ENCODE peak calls at places on chromosome 17, in four cellular contexts. I is K562, S is GM12878, W is HepG2. K is an unnamed sample.

GRCh38 chr17:7408341-7408740 is 696 bp downstream of the NLGN2 start:
- DNase-seq in I (no peak), S (no peak), W (no peak), K (no peak)

GRCh38 chr17:78442648-78443128 is 64.2 kb downstream of the PGS1 start:
- DNase-seq in I (no peak), S (no peak), W (no peak), K (no peak)

GRCh38 chr17:1643293-1643998 is 2.1 kb downstream of the SCARF1 start:
- DNase-seq in I (no peak), S (no peak), W (no peak), K (peak)

GRCh38 chr17:79033741-79034501 is 10.0 kb downstream of the C1QTNF1 start:
- DNase-seq in I (no peak), S (no peak), W (no peak), K (no peak)

GRCh38 chr17:77613627-77614026 is 344.9 kb upstream of the TNRC6C start:
- DNase-seq in I (no peak), S (no peak), W (no peak), K (no peak)

GRCh38 chr17:77451271-77451893 is 310.6 kb downstream of the SEC14L1 start:
- DNase-seq in I (peak), S (no peak), W (peak), K (peak)

GRCh38 chr17:55672585-55673501 is 49.8 kb downstream of the TMEM100 start:
- DNase-seq in I (no peak), S (no peak), W (no peak), K (no peak)

GRCh38 chr17:69800870-69801269 is 274.2 kb upstream of the KCNJ16 start:
- DNase-seq in I (no peak), S (no peak), W (no peak), K (no peak)

GRCh38 chr17:50147841-50148225 is 2.6 kb downstream of the PPP1R9B start:
- DNase-seq in I (no peak), S (no peak), W (peak), K (no peak)

GRCh38 chr17:28901866-28902818 is 737 bp downstream of the DHRS13 start:
- DNase-seq in I (peak), S (no peak), W (no peak), K (no peak)

GRCh38 chr17:50036455-50037320 is 19.2 kb upstream of the ITGA3 start:
- DNase-seq in I (no peak), S (no peak), W (no peak), K (no peak)

GRCh38 chr17:68711858-68712257 is 110.7 kb upstream of the FAM20A start:
- DNase-seq in I (no peak), S (no peak), W (no peak), K (no peak)

GRCh38 chr17:35683588-35683987 is 47.9 kb upstream of the RASL10B start:
- DNase-seq in I (no peak), S (no peak), W (no peak), K (no peak)

GRCh38 chr17:80259642-80260535 is 763 bp upstream of the RNF213 start:
- DNase-seq in I (peak), S (no peak), W (peak), K (peak)

GRCh38 chr17:2084129-2084765 is 29.3 kb downstream of the HIC1 start:
- DNase-seq in I (peak), S (no peak), W (no peak), K (no peak)

GRCh38 chr17:32298298-32298697 is 32.7 kb downstream of the RHBDL3 start:
- DNase-seq in I (no peak), S (no peak), W (no peak), K (no peak)

GRCh38 chr17:73203135-73203787 is 10.4 kb downstream of the COG1 start:
- DNase-seq in I (no peak), S (no peak), W (peak), K (no peak)

GRCh38 chr17:16486373-16487250 is 5.4 kb downstream of the LRRC75A start:
- DNase-seq in I (no peak), S (no peak), W (no peak), K (peak)

GRCh38 chr17:50467114-50467854 is 1.4 kb downstream of the CHAD start:
- DNase-seq in I (no peak), S (no peak), W (no peak), K (no peak)

GRCh38 chr17:46962374-46962790 is 16.7 kb downstream of the RPRML start:
- DNase-seq in I (no peak), S (no peak), W (no peak), K (no peak)

GRCh38 chr17:27978689-27979175 is 63.7 kb upstream of the NLK start:
- DNase-seq in I (no peak), S (no peak), W (no peak), K (no peak)

GRCh38 chr17:68972119-68972704 is 17.0 kb upstream of the ABCA8 start:
- DNase-seq in I (no peak), S (no peak), W (peak), K (no peak)

GRCh38 chr17:61128671-61129115 is 270.9 kb upstream of the TBX2 start:
- DNase-seq in I (no peak), S (no peak), W (no peak), K (no peak)

GRCh38 chr17:6021011-6021400 is 49.2 kb upstream of the WSCD1 start:
- DNase-seq in I (no peak), S (no peak), W (no peak), K (no peak)

GRCh38 chr17:27873746-27874145 is 19.4 kb downstream of the LYRM9 start:
- DNase-seq in I (no peak), S (no peak), W (no peak), K (no peak)

GRCh38 chr17:31674717-31675349 is 184.2 kb downstream of the COPRS start:
- DNase-seq in I (no peak), S (no peak), W (no peak), K (no peak)

GRCh38 chr17:36657763-36658490 is 56.5 kb downstream of the MRM1 start:
- DNase-seq in I (peak), S (no peak), W (no peak), K (peak)

GRCh38 chr17:42783062-42783777 is 2.8 kb downstream of the WNK4 start:
- DNase-seq in I (no peak), S (no peak), W (no peak), K (no peak)

GRCh38 chr17:31499771-31500554 is 108.5 kb downstream of the RAB11FIP4 start:
- DNase-seq in I (no peak), S (no peak), W (peak), K (peak)

DNA sequence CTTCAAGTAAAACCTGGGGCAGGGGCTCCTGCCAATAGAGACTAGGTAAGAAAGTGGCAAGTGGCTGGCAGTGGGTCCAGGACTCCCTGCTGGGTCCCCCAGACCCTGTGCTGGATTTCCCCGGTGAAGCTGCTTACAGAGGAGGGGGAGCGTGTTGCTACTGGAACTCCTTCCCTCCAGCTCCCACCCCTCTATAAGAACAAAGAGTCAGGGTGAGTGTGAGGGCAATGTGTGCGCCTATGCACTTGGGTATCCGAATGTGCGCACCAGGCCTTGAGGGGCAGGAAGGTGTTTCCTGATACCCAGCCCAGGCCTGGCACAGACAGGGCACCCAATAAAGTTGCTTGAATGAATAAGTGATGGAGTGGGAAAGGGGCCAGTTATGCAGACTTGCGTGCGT is 11.8 kb downstream of the NEUROD2 start:
- DNase-seq in I (no peak), S (no peak), W (no peak), K (peak)
- H3K4me3 ChIP-seq in I (no peak), S (no peak), W (no peak), K (no peak)

GRCh38 chr17:41141361-41141760 is 1.0 kb upstream of the KRTAP4-6 start:
- DNase-seq in I (no peak), S (no peak), W (no peak), K (no peak)
- TF ChIP-seq ATF2 in I (no peak), S (no peak), W (no peak), K (no peak)

DNA sequence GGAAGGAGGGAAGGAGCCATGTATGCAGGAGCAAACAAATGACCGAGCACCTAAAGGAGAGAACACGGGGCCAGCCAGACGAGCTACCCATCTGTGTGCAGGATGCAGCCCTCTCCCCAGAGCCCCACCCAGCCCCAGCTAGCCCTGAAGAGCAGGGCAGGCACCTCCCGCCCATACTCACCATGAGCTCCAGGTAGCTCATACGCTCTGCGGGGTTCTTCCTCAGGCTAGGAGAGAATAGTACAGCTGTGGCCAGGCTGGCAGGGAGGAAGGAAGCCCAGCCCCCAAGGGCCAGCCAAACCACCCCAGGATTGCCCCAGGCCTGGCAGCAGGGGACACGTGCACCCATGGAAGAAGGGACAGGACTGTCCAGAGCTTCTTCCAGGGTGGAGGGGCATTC is 81.9 kb downstream of the KCNJ18 start:
- DNase-seq in I (no peak), S (no peak), W (no peak), K (no peak)
- TF ChIP-seq YY1 in I (no peak), S (no peak), W (no peak), K (no peak)

DNA sequence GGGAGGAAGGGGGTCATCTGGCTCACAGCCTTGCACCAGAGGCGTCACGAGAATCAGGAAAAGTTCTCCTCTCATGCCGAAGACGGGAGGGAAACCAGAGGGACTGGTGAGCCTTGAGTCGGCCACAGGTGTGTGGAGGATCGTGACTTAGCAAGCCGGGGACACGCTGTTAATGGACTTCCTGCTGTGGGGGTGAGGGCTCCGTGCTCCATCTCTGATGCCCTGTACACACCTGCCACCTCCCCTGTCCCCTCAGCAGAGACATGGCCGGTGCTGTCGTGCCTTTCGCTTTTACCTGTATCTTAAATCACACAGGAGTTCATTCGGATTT is 75.8 kb upstream of the ZNF750 start:
- DNase-seq in I (no peak), S (no peak), W (no peak), K (no peak)
- H3K4me3 ChIP-seq in I (no peak), S (no peak), W (no peak), K (no peak)

GRCh38 chr17:75063626-75064025 is 16.6 kb downstream of the KCTD2 start:
- DNase-seq in I (peak), S (no peak), W (no peak), K (no peak)
- TF ChIP-seq ATF2 in I (no peak), S (no peak), W (no peak), K (no peak)

DNA sequence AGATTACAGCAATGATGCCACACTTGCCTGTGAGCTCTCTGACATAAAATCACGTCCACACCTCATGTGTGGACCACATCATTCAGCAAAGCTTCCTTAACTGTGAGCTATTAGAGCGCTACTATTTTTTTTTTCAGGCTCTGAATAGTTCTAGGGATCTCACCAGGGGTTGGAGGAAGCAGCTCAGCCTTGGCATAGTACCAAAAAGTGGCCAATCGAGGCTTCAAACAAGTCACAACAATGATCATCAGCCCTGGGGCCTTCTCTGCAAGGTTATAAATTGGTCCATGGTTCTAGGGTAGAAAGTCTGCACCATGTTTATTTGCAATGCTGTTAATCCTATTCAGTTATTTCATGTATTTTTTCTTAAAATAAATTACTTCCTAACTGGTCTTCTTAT is 37.8 kb downstream of the RNF157 start:
- DNase-seq in I (no peak), S (no peak), W (no peak), K (no peak)
- TF ChIP-seq YY1 in I (no peak), S (no peak), W (no peak), K (no peak)

GRCh38 chr17:38799501-38800236 is at the start of gene PIP4K2B:
- DNase-seq in I (peak), S (peak), W (peak), K (peak)

GRCh38 chr17:38796451-38796850 is 2.9 kb downstream of the PIP4K2B start:
- DNase-seq in I (no peak), S (no peak), W (no peak), K (no peak)

GRCh38 chr17:38797091-38797490 is 2.3 kb downstream of the PIP4K2B start:
- DNase-seq in I (no peak), S (no peak), W (no peak), K (no peak)

GRCh38 chr17:38798614-38799500 is 499 bp downstream of the PIP4K2B start:
- DNase-seq in I (peak), S (no peak), W (peak), K (no peak)

DNA sequence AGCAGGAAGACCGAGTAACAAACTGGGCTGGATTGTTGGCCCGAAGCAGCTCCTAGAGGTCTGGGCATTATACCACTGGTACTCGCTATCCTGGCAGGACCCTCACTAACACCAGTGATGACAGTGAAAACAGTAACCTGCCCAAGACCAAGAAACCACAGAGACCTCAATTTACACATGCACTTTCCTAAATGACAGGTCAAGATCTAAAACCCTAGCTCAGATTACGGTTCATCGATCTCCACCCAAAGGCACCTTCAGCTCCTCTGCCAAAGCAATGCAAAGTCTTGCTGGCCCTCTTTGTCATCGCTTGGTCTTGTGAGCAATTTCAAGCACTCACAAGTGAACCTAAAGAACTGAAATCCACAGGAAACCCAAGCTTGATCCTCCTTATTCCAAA is 1.5 kb downstream of the PIP4K2B start:
- DNase-seq in I (no peak), S (no peak), W (no peak), K (no peak)
- H3K4me3 ChIP-seq in I (peak), S (peak), W (peak), K (peak)

GRCh38 chr17:67238976-67239375 is 6.0 kb downstream of the HELZ start:
- DNase-seq in I (no peak), S (no peak), W (no peak), K (no peak)
- TF ChIP-seq ATF2 in I (no peak), S (no peak), W (no peak), K (no peak)

GRCh38 chr17:44074231-44074910 is 3.8 kb downstream of the G6PC3 start:
- DNase-seq in I (no peak), S (no peak), W (no peak), K (no peak)

GRCh38 chr17:44071772-44072171 is 1.2 kb downstream of the G6PC3 start:
- DNase-seq in I (no peak), S (no peak), W (no peak), K (no peak)

GRCh38 chr17:44069974-44070454 is 521 bp upstream of the G6PC3 start:
- DNase-seq in I (no peak), S (no peak), W (no peak), K (no peak)

GRCh38 chr17:44070455-44071197 is at the start of gene G6PC3:
- DNase-seq in I (peak), S (peak), W (peak), K (peak)

DNA sequence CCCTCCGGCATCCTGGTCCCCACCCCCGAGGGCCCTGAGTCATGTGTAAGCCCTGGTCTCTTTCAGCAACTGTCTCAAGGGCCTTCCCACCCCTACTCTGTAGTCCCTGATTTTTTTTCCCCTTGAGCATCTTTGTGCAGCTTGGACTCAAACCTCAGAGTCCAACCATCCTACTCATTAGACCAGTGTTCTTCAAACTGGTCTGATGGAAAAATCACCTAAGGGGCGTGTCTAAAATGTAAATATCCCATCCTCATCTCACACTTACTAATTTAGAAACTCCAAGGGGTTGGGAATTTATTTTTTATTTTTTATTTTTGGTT is 624 bp downstream of the G6PC3 start:
- DNase-seq in I (no peak), S (no peak), W (no peak), K (no peak)
- TF ChIP-seq YY1 in I (no peak), S (no peak), W (no peak), K (no peak)